ENCODE peak calls at places on chromosomes 13 and 19, in five cellular contexts. A is GM12878, I is HepG2, H is H1, Y is K562. U is an unnamed sample.

GRCh38 chr13:31765441-31765840 is 26.1 kb downstream of the RXFP2 start:
- DNase-seq in Y (no peak), I (no peak), H (no peak), A (no peak), U (no peak)

GRCh38 chr13:72970956-72971355 is 87.8 kb upstream of the KLF5 start:
- DNase-seq in I (no peak), A (no peak), H (no peak), Y (no peak), U (no peak)

GRCh38 chr13:72341904-72342303 is 385.5 kb downstream of the MZT1 start:
- DNase-seq in I (peak), A (no peak), Y (no peak), H (no peak), U (peak)

GRCh38 chr13:111598751-111599150 is 278.3 kb downstream of the TEX29 start:
- DNase-seq in A (no peak), Y (no peak), H (no peak), I (no peak), U (no peak)

GRCh38 chr13:108003626-108004025 is 211.7 kb downstream of the LIG4 start:
- DNase-seq in I (no peak), A (no peak), Y (no peak), H (no peak), U (no peak)

GRCh38 chr13:100588350-100589177 is at the start of gene GGACT:
- DNase-seq in H (peak), I (peak), A (peak), Y (peak), U (peak)

GRCh38 chr13:94416454-94417080 is 62.9 kb downstream of the DCT start:
- DNase-seq in H (peak), I (peak), Y (no peak), A (no peak), U (peak)

GRCh38 chr13:20713014-20713376 is 9.5 kb downstream of the IL17D start:
- DNase-seq in A (no peak), H (no peak), Y (no peak), I (no peak), U (no peak)

GRCh38 chr19:18170714-18171255 is 2.8 kb upstream of the IFI30 start:
- DNase-seq in H (no peak), I (no peak), Y (no peak), A (peak), U (no peak)

GRCh38 chr19:55836340-55836739 is at the start of gene NLRP4:
- DNase-seq in A (no peak), I (no peak), Y (peak), H (no peak), U (no peak)

GRCh38 chr19:23401086-23401485 is 5.8 kb upstream of the ZNF91 start:
- DNase-seq in A (no peak), H (no peak), I (no peak), Y (no peak), U (no peak)

GRCh38 chr19:13024126-13024957 is 29.1 kb downstream of the NFIX start:
- DNase-seq in A (no peak), I (no peak), Y (no peak), H (no peak), U (no peak)

GRCh38 chr19:19459099-19459498 is 53.6 kb downstream of the GATAD2A start:
- DNase-seq in A (no peak), Y (no peak), H (no peak), I (no peak), U (no peak)

GRCh38 chr19:1265611-1266115 is 3.5 kb upstream of the CIRBP start:
- DNase-seq in A (no peak), H (no peak), Y (no peak), I (no peak), U (no peak)

GRCh38 chr13:92842145-92842544 is 384.5 kb upstream of the GPC6 start:
- DNase-seq in A (no peak), I (no peak), Y (no peak), H (no peak), U (no peak)

GRCh38 chr19:10334340-10335148 is 1.2 kb upstream of the RAVER1 start:
- DNase-seq in I (peak), H (peak), A (no peak), Y (peak), U (peak)

GRCh38 chr19:18562086-18562485 is 4.4 kb downstream of the KXD1 start:
- DNase-seq in Y (no peak), H (no peak), A (no peak), I (no peak), U (no peak)

GRCh38 chr13:68816715-68817114 is 1290.9 kb upstream of the ATXN8OS start:
- DNase-seq in I (no peak), Y (no peak), A (no peak), H (no peak), U (no peak)

GRCh38 chr13:87696458-87696857 is 25.3 kb downstream of the SLITRK5 start:
- DNase-seq in I (no peak), Y (no peak), H (no peak), A (no peak), U (no peak)

GRCh38 chr13:53197424-53197823 is 168.8 kb downstream of the OLFM4 start:
- DNase-seq in I (no peak), A (no peak), Y (no peak), H (no peak), U (no peak)

GRCh38 chr13:45296259-45296658 is 44.7 kb downstream of the TPT1 start:
- DNase-seq in Y (no peak), H (no peak), I (no peak), A (no peak), U (no peak)

GRCh38 chr13:45298206-45298505 is 42.8 kb downstream of the TPT1 start:
- DNase-seq in I (no peak), A (no peak), H (no peak), Y (no peak), U (no peak)

GRCh38 chr13:45295536-45295935 is 45.4 kb downstream of the TPT1 start:
- DNase-seq in Y (no peak), A (no peak), H (no peak), I (no peak), U (no peak)

GRCh38 chr13:45299194-45299593 is 41.8 kb downstream of the TPT1 start:
- DNase-seq in A (no peak), I (no peak), Y (peak), H (no peak), U (no peak)

GRCh38 chr13:45297456-45298205 is 43.4 kb downstream of the TPT1 start:
- DNase-seq in H (no peak), I (no peak), A (no peak), Y (no peak), U (no peak)
- TF ChIP-seq ATF2 in H (no peak), I (no peak), A (no peak), Y (no peak), U (no peak)

GRCh38 chr13:110328509-110328908 is 21.4 kb downstream of the COL4A2 start:
- DNase-seq in H (no peak), I (no peak), Y (no peak), A (no peak), U (no peak)

GRCh38 chr13:110327036-110327790 is 20.1 kb downstream of the COL4A2 start:
- DNase-seq in H (no peak), A (no peak), I (no peak), Y (no peak), U (peak)

GRCh38 chr13:110329798-110330461 is 22.8 kb downstream of the COL4A2 start:
- DNase-seq in I (no peak), A (no peak), H (no peak), Y (no peak), U (no peak)

GRCh38 chr13:110330491-110331001 is 23.5 kb downstream of the COL4A2 start:
- DNase-seq in A (no peak), Y (no peak), H (no peak), I (no peak), U (no peak)

DNA sequence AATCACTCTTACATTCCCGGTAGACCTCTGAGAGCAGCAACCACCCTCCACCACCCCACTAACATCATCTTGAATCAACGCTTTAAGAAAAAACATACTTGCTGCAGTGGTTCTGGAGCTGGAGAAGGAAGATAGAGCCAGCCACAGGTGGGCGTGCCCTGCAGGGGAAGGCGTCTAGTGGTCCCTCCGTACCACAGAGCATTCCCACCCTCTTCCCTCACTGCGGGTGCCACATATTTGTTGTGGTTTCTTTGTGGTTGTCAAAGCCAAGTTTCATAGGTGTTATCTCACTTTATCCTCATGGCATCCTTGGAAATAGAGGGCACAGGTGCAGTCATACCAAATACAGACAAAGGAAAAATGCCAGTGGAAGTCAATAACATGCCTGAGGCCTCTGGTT is 22.2 kb downstream of the COL4A2 start:
- DNase-seq in Y (no peak), A (no peak), I (no peak), H (no peak), U (no peak)
- TF ChIP-seq ATF2 in Y (no peak), A (no peak), I (no peak), H (no peak), U (no peak)

DNA sequence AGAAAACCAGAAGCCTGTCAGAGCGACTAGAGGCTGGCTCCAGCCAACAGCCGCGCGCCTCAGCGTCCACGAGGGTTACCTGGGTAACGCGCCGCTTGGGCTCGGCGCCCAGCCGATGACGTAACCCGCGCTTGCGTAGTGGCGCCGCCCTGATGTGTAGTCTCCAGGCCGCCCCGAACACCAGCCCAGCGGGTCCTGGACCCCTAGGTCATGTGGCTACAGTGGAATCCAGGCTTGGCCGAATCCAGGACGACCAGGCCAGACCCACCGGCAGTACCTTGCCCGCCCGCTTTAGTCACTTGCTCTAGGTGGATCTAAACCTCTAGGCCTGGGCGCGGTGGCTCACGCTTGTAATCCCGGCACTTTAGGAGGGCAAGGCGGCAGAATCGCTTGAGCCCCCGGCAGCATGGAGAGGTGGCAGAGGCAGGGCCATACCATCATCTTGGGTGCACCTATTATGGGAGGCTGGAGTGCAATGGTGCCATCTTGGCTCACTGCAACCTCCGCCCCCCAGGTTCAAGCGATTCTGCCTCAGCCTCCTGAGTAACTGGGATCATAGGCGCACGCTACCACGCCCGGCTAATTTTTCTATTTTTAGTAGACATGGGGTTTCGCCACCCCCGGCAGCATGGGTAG is 7.2 kb upstream of the ZNF606 start:
- DNase-seq in I (no peak), Y (peak), H (peak), A (no peak), U (peak)
- TF ChIP-seq ATF2 in I (no peak), Y (peak), H (no peak), A (no peak), U (no peak)

GRCh38 chr13:42559057-42559456 is 14.9 kb upstream of the TNFSF11 start:
- DNase-seq in H (no peak), Y (no peak), A (no peak), I (no peak), U (no peak)

GRCh38 chr13:42567772-42568428 is 6.1 kb upstream of the TNFSF11 start:
- DNase-seq in I (no peak), A (no peak), Y (no peak), H (no peak), U (no peak)

DNA sequence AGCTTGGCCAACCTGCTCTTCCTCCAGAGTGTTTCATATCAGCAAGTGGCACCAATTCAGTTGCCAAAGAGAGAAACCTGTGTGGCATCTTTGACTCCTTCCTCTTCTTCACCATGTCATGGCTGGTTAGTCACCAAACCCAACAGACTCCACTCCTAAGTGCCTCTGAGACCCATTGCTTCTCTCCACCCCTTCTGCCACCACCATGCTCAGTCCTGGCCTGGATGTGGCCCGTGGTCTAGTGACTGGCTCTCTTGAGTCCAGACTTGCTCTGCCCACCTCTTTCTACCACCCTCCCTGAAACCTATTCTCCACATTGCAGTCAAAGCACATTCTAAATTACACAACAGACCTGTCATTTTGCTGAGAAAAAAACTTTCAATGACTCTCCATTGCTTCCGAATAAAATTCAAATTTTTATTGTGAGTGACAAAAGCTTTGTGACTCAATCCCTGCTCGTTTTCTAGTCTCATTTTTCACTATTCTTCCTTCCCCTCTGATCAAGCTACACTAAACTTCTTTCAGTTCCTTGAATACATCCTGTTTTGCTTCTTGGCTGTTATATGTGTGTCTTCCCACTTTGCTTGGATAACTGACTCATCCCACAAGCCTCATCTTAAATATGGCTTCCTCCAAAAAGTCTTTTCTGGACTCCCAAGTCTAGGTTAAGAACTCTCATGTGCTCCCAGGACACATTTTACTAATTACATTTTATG is 12.0 kb upstream of the TNFSF11 start:
- DNase-seq in Y (no peak), H (no peak), A (no peak), I (no peak), U (no peak)
- TF ChIP-seq ATF2 in Y (no peak), H (no peak), A (no peak), I (no peak), U (no peak)

GRCh38 chr19:2461751-2462634 is 5.2 kb upstream of the LMNB2 start:
- DNase-seq in I (no peak), Y (no peak), H (no peak), A (no peak), U (peak)
- TF ChIP-seq ATF2 in I (no peak), Y (no peak), H (no peak), A (no peak), U (no peak)

DNA sequence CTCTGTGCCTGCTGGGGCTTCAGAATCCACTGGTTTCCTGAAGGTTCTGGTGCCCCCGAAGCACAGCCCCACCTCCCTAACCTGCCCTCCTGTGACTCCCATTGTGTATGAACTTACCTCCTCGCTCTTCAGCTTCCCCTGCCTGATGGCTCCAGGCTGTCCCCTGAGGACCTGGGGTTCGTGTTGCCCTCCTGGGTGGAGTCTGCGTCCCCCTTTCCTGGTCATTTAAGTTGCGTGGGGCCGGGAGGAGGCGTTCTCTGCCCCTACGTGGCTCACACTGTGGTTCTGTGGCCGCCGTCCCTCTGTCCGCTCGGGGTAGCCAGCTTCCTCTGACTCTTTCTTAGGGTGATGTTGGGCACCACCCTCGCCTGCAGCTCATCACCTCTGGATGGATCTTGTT is 13.9 kb downstream of the TFDP1 start:
- DNase-seq in A (no peak), H (no peak), I (no peak), Y (no peak), U (peak)
- TF ChIP-seq ATF2 in A (no peak), H (no peak), I (no peak), Y (no peak), U (no peak)

U was measured in WTC11.